ENCODE peak calls at places on chromosomes 7 and 10, in six cellular contexts. R is hypothalamus, G is hippocampal formation, J is NCI-H1694, H is smooth muscle cell of the brain vasculature, M is Caco-2. U is an unnamed sample.

GRCh38 chr10:12377891-12378290 is 28.5 kb downstream of the CAMK1D start:
- DNase-seq in H (no peak), R (no peak), J (no peak), G (no peak), M (no peak), U (no peak)

GRCh38 chr7:133778472-133778871 is 348.7 kb upstream of the LRGUK start:
- DNase-seq in G (no peak), M (no peak), R (no peak), J (no peak), H (no peak), U (no peak)

GRCh38 chr10:88012627-88013026 is 149.2 kb downstream of the PTEN start:
- DNase-seq in R (no peak), M (no peak), G (no peak), H (no peak), J (no peak), U (no peak)

GRCh38 chr7:34842782-34843181 is 184.8 kb downstream of the NPSR1 start:
- DNase-seq in M (no peak), J (no peak), R (no peak), G (peak), H (no peak), U (no peak)

GRCh38 chr7:155885162-155886160 is 73.2 kb upstream of the SHH start:
- DNase-seq in J (no peak), G (no peak), H (peak), R (no peak), M (peak), U (no peak)

GRCh38 chr10:92720306-92721165 is 30.8 kb downstream of the HHEX start:
- DNase-seq in M (no peak), R (no peak), H (no peak), G (no peak), J (peak), U (no peak)

GRCh38 chr7:2069472-2069860 is 163.3 kb downstream of the MAD1L1 start:
- DNase-seq in H (peak), R (no peak), M (no peak), G (no peak), J (no peak), U (no peak)

GRCh38 chr10:80468002-80468401 is 13.9 kb downstream of the TSPAN14 start:
- DNase-seq in R (peak), G (peak), J (no peak), M (no peak), H (no peak), U (no peak)

GRCh38 chr7:55565693-55566092 is 6.6 kb downstream of the VOPP1 start:
- DNase-seq in M (no peak), G (no peak), R (no peak), H (no peak), J (no peak), U (no peak)

GRCh38 chr7:152865011-152865410 is 105.5 kb downstream of the ACTR3B start:
- DNase-seq in J (no peak), H (no peak), M (peak), G (no peak), R (no peak), U (no peak)

GRCh38 chr10:100568937-100569336 is 33.2 kb downstream of the HIF1AN start:
- DNase-seq in J (no peak), M (no peak), G (no peak), H (no peak), R (no peak), U (no peak)

GRCh38 chr7:44193011-44193802 is 4.0 kb upstream of the GCK start:
- DNase-seq in J (no peak), R (no peak), G (no peak), H (no peak), M (no peak), U (no peak)

GRCh38 chr10:2835950-2836349 is 231.4 kb upstream of the PFKP start:
- DNase-seq in R (no peak), G (no peak), M (no peak), H (no peak), J (no peak), U (no peak)

GRCh38 chr7:20270371-20270770 is 53.2 kb upstream of the MACC1 start:
- DNase-seq in M (no peak), H (no peak), G (no peak), R (no peak), J (no peak), U (no peak)

GRCh38 chr10:38605153-38605661 is 511.1 kb downstream of the ZNF37A start:
- DNase-seq in J (no peak), R (no peak), M (no peak), H (no peak), G (no peak), U (no peak)

GRCh38 chr10:110074298-110074697 is 66.5 kb downstream of the ADD3 start:
- DNase-seq in R (no peak), G (no peak), M (no peak), J (no peak), H (no peak), U (no peak)

GRCh38 chr7:24152356-24152755 is 131.6 kb upstream of the NPY start:
- DNase-seq in M (no peak), R (no peak), H (no peak), G (no peak), J (no peak), U (no peak)

GRCh38 chr7:153934629-153935028 is 117.6 kb upstream of the DPP6 start:
- DNase-seq in H (no peak), R (no peak), G (no peak), J (no peak), M (no peak), U (no peak)

GRCh38 chr10:25142465-25142864 is 32.3 kb upstream of the GPR158 start:
- DNase-seq in J (no peak), H (no peak), M (no peak), R (no peak), G (no peak), U (no peak)

GRCh38 chr10:1169186-1169885 is 113.2 kb downstream of the WDR37 start:
- DNase-seq in H (no peak), G (no peak), M (peak), R (no peak), J (no peak), U (no peak)

GRCh38 chr10:12984165-12984747 is 17.3 kb downstream of the CCDC3 start:
- DNase-seq in G (no peak), J (no peak), M (no peak), H (no peak), R (no peak), U (no peak)

GRCh38 chr10:49474901-49475300 is 64.0 kb downstream of the ERCC6 start:
- DNase-seq in J (no peak), H (no peak), G (no peak), R (no peak), M (no peak), U (no peak)

GRCh38 chr7:1558841-1559625 is 3.0 kb upstream of the TMEM184A start:
- DNase-seq in G (no peak), R (no peak), M (no peak), J (no peak), H (no peak), U (no peak)

U was measured in H1.